ENCODE peak calls at places on chromosomes 3 and 15, in five cellular contexts. One of them, this sample, is unnamed.

GRCh38 chr3:15152166-15152565 is 53.2 kb upstream of the RBSN start:
- DNase-seq in activated CD4-positive, CD25-positive, alpha-beta regulatory T cell treated with anti-CD3 and anti-CD28 coated beads, Interleukin-2, amount 50 U/mL, for 72 hours: no peak
- DNase-seq in NCI-H1436: no peak
- DNase-seq in iris pigment epithelial cell: peak
- DNase-seq in SJSA1: peak
- DNase-seq in this sample: no peak

GRCh38 chr3:71127463-71128243 is 455.9 kb downstream of the FOXP1 start:
- DNase-seq in SJSA1: no peak
- DNase-seq in NCI-H1436: no peak
- DNase-seq in iris pigment epithelial cell: peak
- DNase-seq in activated CD4-positive, CD25-positive, alpha-beta regulatory T cell treated with anti-CD3 and anti-CD28 coated beads, Interleukin-2, amount 50 U/mL, for 72 hours: no peak
- DNase-seq in this sample: no peak

GRCh38 chr15:74283366-74283765 is 47.2 kb downstream of the CCDC33 start:
- DNase-seq in activated CD4-positive, CD25-positive, alpha-beta regulatory T cell treated with anti-CD3 and anti-CD28 coated beads, Interleukin-2, amount 50 U/mL, for 72 hours: no peak
- DNase-seq in iris pigment epithelial cell: no peak
- DNase-seq in NCI-H1436: peak
- DNase-seq in SJSA1: no peak
- DNase-seq in this sample: no peak

GRCh38 chr3:34015204-34016142 is 217.0 kb downstream of the PDCD6IP start:
- DNase-seq in SJSA1: no peak
- DNase-seq in activated CD4-positive, CD25-positive, alpha-beta regulatory T cell treated with anti-CD3 and anti-CD28 coated beads, Interleukin-2, amount 50 U/mL, for 72 hours: no peak
- DNase-seq in iris pigment epithelial cell: peak
- DNase-seq in NCI-H1436: no peak
- DNase-seq in this sample: no peak

GRCh38 chr15:68471552-68471951 is 39.6 kb upstream of the ITGA11 start:
- DNase-seq in SJSA1: no peak
- DNase-seq in NCI-H1436: no peak
- DNase-seq in activated CD4-positive, CD25-positive, alpha-beta regulatory T cell treated with anti-CD3 and anti-CD28 coated beads, Interleukin-2, amount 50 U/mL, for 72 hours: no peak
- DNase-seq in iris pigment epithelial cell: no peak
- DNase-seq in this sample: no peak

GRCh38 chr15:72220678-72221077 is 10.3 kb downstream of the PKM start:
- DNase-seq in iris pigment epithelial cell: no peak
- DNase-seq in SJSA1: no peak
- DNase-seq in NCI-H1436: no peak
- DNase-seq in activated CD4-positive, CD25-positive, alpha-beta regulatory T cell treated with anti-CD3 and anti-CD28 coated beads, Interleukin-2, amount 50 U/mL, for 72 hours: no peak
- DNase-seq in this sample: no peak

GRCh38 chr3:14780927-14781507 is 37.7 kb upstream of the FGD5 start:
- DNase-seq in iris pigment epithelial cell: peak
- DNase-seq in activated CD4-positive, CD25-positive, alpha-beta regulatory T cell treated with anti-CD3 and anti-CD28 coated beads, Interleukin-2, amount 50 U/mL, for 72 hours: no peak
- DNase-seq in NCI-H1436: peak
- DNase-seq in SJSA1: no peak
- DNase-seq in this sample: peak

GRCh38 chr3:143078883-143079282 is 40.7 kb upstream of the CHST2 start:
- DNase-seq in NCI-H1436: no peak
- DNase-seq in activated CD4-positive, CD25-positive, alpha-beta regulatory T cell treated with anti-CD3 and anti-CD28 coated beads, Interleukin-2, amount 50 U/mL, for 72 hours: no peak
- DNase-seq in iris pigment epithelial cell: peak
- DNase-seq in SJSA1: no peak
- DNase-seq in this sample: no peak

GRCh38 chr15:71804695-71805470 is 5.5 kb upstream of the NR2E3 start:
- DNase-seq in SJSA1: no peak
- DNase-seq in activated CD4-positive, CD25-positive, alpha-beta regulatory T cell treated with anti-CD3 and anti-CD28 coated beads, Interleukin-2, amount 50 U/mL, for 72 hours: no peak
- DNase-seq in NCI-H1436: no peak
- DNase-seq in iris pigment epithelial cell: no peak
- DNase-seq in this sample: peak

GRCh38 chr3:88058322-88058592 is 548 bp downstream of the CGGBP1 start:
- DNase-seq in NCI-H1436: no peak
- DNase-seq in iris pigment epithelial cell: no peak
- DNase-seq in activated CD4-positive, CD25-positive, alpha-beta regulatory T cell treated with anti-CD3 and anti-CD28 coated beads, Interleukin-2, amount 50 U/mL, for 72 hours: no peak
- DNase-seq in SJSA1: no peak
- DNase-seq in this sample: no peak

GRCh38 chr3:158562674-158563073 is 8.3 kb upstream of the MLF1 start:
- DNase-seq in activated CD4-positive, CD25-positive, alpha-beta regulatory T cell treated with anti-CD3 and anti-CD28 coated beads, Interleukin-2, amount 50 U/mL, for 72 hours: no peak
- DNase-seq in iris pigment epithelial cell: no peak
- DNase-seq in NCI-H1436: no peak
- DNase-seq in SJSA1: no peak
- DNase-seq in this sample: no peak

GRCh38 chr3:11566916-11567315 is 76.8 kb downstream of the VGLL4 start:
- DNase-seq in SJSA1: no peak
- DNase-seq in NCI-H1436: no peak
- DNase-seq in activated CD4-positive, CD25-positive, alpha-beta regulatory T cell treated with anti-CD3 and anti-CD28 coated beads, Interleukin-2, amount 50 U/mL, for 72 hours: no peak
- DNase-seq in iris pigment epithelial cell: no peak
- DNase-seq in this sample: no peak

GRCh38 chr3:58623478-58623877 is 43.1 kb downstream of the FAM3D start:
- DNase-seq in SJSA1: no peak
- DNase-seq in NCI-H1436: no peak
- DNase-seq in iris pigment epithelial cell: no peak
- DNase-seq in activated CD4-positive, CD25-positive, alpha-beta regulatory T cell treated with anti-CD3 and anti-CD28 coated beads, Interleukin-2, amount 50 U/mL, for 72 hours: no peak
- DNase-seq in this sample: no peak

GRCh38 chr3:25430942-25431570 is 3.0 kb downstream of the RARB start:
- DNase-seq in SJSA1: peak
- DNase-seq in NCI-H1436: no peak
- DNase-seq in iris pigment epithelial cell: no peak
- DNase-seq in activated CD4-positive, CD25-positive, alpha-beta regulatory T cell treated with anti-CD3 and anti-CD28 coated beads, Interleukin-2, amount 50 U/mL, for 72 hours: no peak
- DNase-seq in this sample: no peak

GRCh38 chr3:194999491-194999890 is 271.5 kb downstream of the XXYLT1 start:
- DNase-seq in SJSA1: no peak
- DNase-seq in activated CD4-positive, CD25-positive, alpha-beta regulatory T cell treated with anti-CD3 and anti-CD28 coated beads, Interleukin-2, amount 50 U/mL, for 72 hours: no peak
- DNase-seq in iris pigment epithelial cell: no peak
- DNase-seq in NCI-H1436: no peak
- DNase-seq in this sample: no peak

GRCh38 chr3:45896069-45896468 is 9.7 kb downstream of the CCR9 start:
- DNase-seq in SJSA1: no peak
- DNase-seq in iris pigment epithelial cell: no peak
- DNase-seq in NCI-H1436: no peak
- DNase-seq in activated CD4-positive, CD25-positive, alpha-beta regulatory T cell treated with anti-CD3 and anti-CD28 coated beads, Interleukin-2, amount 50 U/mL, for 72 hours: no peak
- DNase-seq in this sample: no peak

GRCh38 chr15:31484369-31484951 is 157.8 kb downstream of the KLF13 start:
- DNase-seq in iris pigment epithelial cell: no peak
- DNase-seq in SJSA1: no peak
- DNase-seq in activated CD4-positive, CD25-positive, alpha-beta regulatory T cell treated with anti-CD3 and anti-CD28 coated beads, Interleukin-2, amount 50 U/mL, for 72 hours: peak
- DNase-seq in NCI-H1436: no peak
- DNase-seq in this sample: no peak

GRCh38 chr15:80893777-80894176 is 95.8 kb downstream of the MESD start:
- DNase-seq in NCI-H1436: no peak
- DNase-seq in iris pigment epithelial cell: no peak
- DNase-seq in activated CD4-positive, CD25-positive, alpha-beta regulatory T cell treated with anti-CD3 and anti-CD28 coated beads, Interleukin-2, amount 50 U/mL, for 72 hours: no peak
- DNase-seq in SJSA1: no peak
- DNase-seq in this sample: no peak

GRCh38 chr3:78818161-78818985 is 949.4 kb downstream of the ROBO1 start:
- DNase-seq in NCI-H1436: no peak
- DNase-seq in SJSA1: no peak
- DNase-seq in activated CD4-positive, CD25-positive, alpha-beta regulatory T cell treated with anti-CD3 and anti-CD28 coated beads, Interleukin-2, amount 50 U/mL, for 72 hours: no peak
- DNase-seq in iris pigment epithelial cell: no peak
- DNase-seq in this sample: no peak

This sample was measured in MM.1S.